ENCODE peak calls at places on chromosomes 11 and 22, in ten cellular contexts. P is GM12865; Q is astrocyte; E is NB4; Z is brain microvascular endothelial cell; K is dorsolateral prefrontal cortex; L is GM23338; V is fibroblast of the aortic adventitia; N is CD8-positive, alpha-beta T cell; Y is SJSA1. G is an unnamed sample.

GRCh38 chr11:100632970-100633452 is 54.1 kb upstream of the ARHGAP42 start:
- DNase-seq in P (no peak), Q (peak), E (no peak), Z (peak), K (peak), L (no peak), V (peak), N (no peak), Y (peak), G (no peak)

GRCh38 chr11:69948256-69949141 is 129.3 kb upstream of the FGF3 start:
- DNase-seq in P (no peak), Q (peak), E (no peak), Z (peak), K (no peak), L (peak), V (peak), N (no peak), Y (peak), G (no peak)

GRCh38 chr11:1440066-1440465 is 46.5 kb downstream of the MOB2 start:
- DNase-seq in P (no peak), Q (no peak), E (no peak), Z (no peak), K (no peak), L (no peak), V (no peak), N (no peak), Y (no peak), G (no peak)

GRCh38 chr11:130897262-130898182 is 18.8 kb downstream of the SNX19 start:
- DNase-seq in P (no peak), Q (peak), E (no peak), Z (peak), K (no peak), L (no peak), V (peak), N (no peak), Y (peak), G (no peak)

GRCh38 chr11:72220696-72221363 is 3.7 kb upstream of the INPPL1 start:
- DNase-seq in P (no peak), Q (no peak), E (no peak), Z (no peak), K (no peak), L (no peak), V (no peak), N (no peak), Y (no peak), G (no peak)

GRCh38 chr22:19723990-19724827 is 870 bp downstream of the GP1BB start:
- DNase-seq in P (peak), Q (peak), E (peak), Z (no peak), K (no peak), L (peak), V (no peak), N (no peak), Y (no peak), G (peak)

GRCh38 chr11:35011944-35012343 is 95.5 kb downstream of the PDHX start:
- DNase-seq in P (peak), Q (no peak), E (no peak), Z (no peak), K (no peak), L (no peak), V (no peak), N (no peak), Y (no peak), G (no peak)

GRCh38 chr11:34653851-34654490 is 33.1 kb downstream of the EHF start:
- DNase-seq in P (no peak), Q (peak), E (peak), Z (peak), K (no peak), L (no peak), V (peak), N (no peak), Y (peak), G (peak)

GRCh38 chr11:69294621-69295078 is 695 bp downstream of the MYEOV start:
- DNase-seq in P (no peak), Q (no peak), E (no peak), Z (no peak), K (peak), L (no peak), V (no peak), N (no peak), Y (no peak), G (no peak)

GRCh38 chr22:38949889-38950405 is 7.5 kb upstream of the APOBEC3A start:
- DNase-seq in P (no peak), Q (no peak), E (no peak), Z (no peak), K (peak), L (no peak), V (no peak), N (no peak), Y (no peak), G (no peak)

GRCh38 chr11:6437993-6438392 is 2.8 kb downstream of the HPX start:
- DNase-seq in P (peak), Q (no peak), E (peak), Z (no peak), K (no peak), L (no peak), V (no peak), N (no peak), Y (no peak), G (no peak)

GRCh38 chr22:43860831-43861230 is 1.5 kb downstream of the SULT4A1 start:
- DNase-seq in P (no peak), Q (no peak), E (no peak), Z (no peak), K (peak), L (no peak), V (no peak), N (no peak), Y (no peak), G (no peak)

GRCh38 chr11:131370090-131370751 is at the start of gene NTM:
- DNase-seq in P (no peak), Q (peak), E (no peak), Z (no peak), K (peak), L (peak), V (peak), N (no peak), Y (no peak), G (no peak)

GRCh38 chr11:12180257-12181205 is 70.1 kb downstream of the MICAL2 start:
- DNase-seq in P (no peak), Q (no peak), E (no peak), Z (peak), K (no peak), L (no peak), V (no peak), N (no peak), Y (peak), G (no peak)

GRCh38 chr11:12184696-12185095 is 74.3 kb downstream of the MICAL2 start:
- DNase-seq in P (no peak), Q (no peak), E (no peak), Z (no peak), K (no peak), L (no peak), V (no peak), N (no peak), Y (no peak), G (no peak)

GRCh38 chr11:12185106-12185690 is 74.8 kb downstream of the MICAL2 start:
- DNase-seq in P (no peak), Q (no peak), E (no peak), Z (no peak), K (no peak), L (no peak), V (no peak), N (no peak), Y (no peak), G (no peak)

GRCh38 chr11:12183827-12184620 is 73.6 kb downstream of the MICAL2 start:
- DNase-seq in P (no peak), Q (no peak), E (no peak), Z (no peak), K (no peak), L (no peak), V (no peak), N (no peak), Y (no peak), G (no peak)

GRCh38 chr11:12182650-12183511 is 72.5 kb downstream of the MICAL2 start:
- DNase-seq in P (no peak), Q (peak), E (peak), Z (peak), K (no peak), L (no peak), V (peak), N (no peak), Y (peak), G (peak)
- H3K4me3 ChIP-seq in P (no peak), Q (no peak), E (no peak), Z (no peak), K (no peak), L (no peak), V (no peak), N (no peak), Y (no peak), G (no peak)

GRCh38 chr22:30289126-30289979 is at the start of gene CASTOR1:
- DNase-seq in P (peak), Q (peak), E (peak), Z (peak), K (peak), L (peak), V (peak), N (peak), Y (peak), G (peak)

GRCh38 chr22:30291334-30291892 is 2.1 kb upstream of the CASTOR1 start:
- DNase-seq in P (no peak), Q (no peak), E (no peak), Z (no peak), K (no peak), L (no peak), V (no peak), N (no peak), Y (no peak), G (no peak)

GRCh38 chr22:30289980-30290313 is 642 bp upstream of the CASTOR1 start:
- DNase-seq in P (no peak), Q (no peak), E (no peak), Z (no peak), K (no peak), L (peak), V (no peak), N (no peak), Y (no peak), G (no peak)

GRCh38 chr22:30290318-30290678 is 993 bp upstream of the CASTOR1 start:
- DNase-seq in P (peak), Q (no peak), E (peak), Z (no peak), K (no peak), L (no peak), V (no peak), N (no peak), Y (no peak), G (no peak)

GRCh38 chr22:30290679-30291333 is 1.5 kb upstream of the CASTOR1 start:
- DNase-seq in P (peak), Q (peak), E (peak), Z (peak), K (peak), L (peak), V (peak), N (no peak), Y (peak), G (peak)
- H3K4me3 ChIP-seq in P (no peak), Q (no peak), E (no peak), Z (no peak), K (no peak), L (peak), V (no peak), N (no peak), Y (no peak), G (no peak)

GRCh38 chr22:37242395-37242918 is 1.6 kb downstream of the RAC2 start:
- DNase-seq in P (peak), Q (no peak), E (peak), Z (peak), K (peak), L (no peak), V (no peak), N (peak), Y (no peak), G (no peak)

GRCh38 chr22:37241351-37242142 is 2.5 kb downstream of the RAC2 start:
- DNase-seq in P (peak), Q (no peak), E (peak), Z (no peak), K (no peak), L (no peak), V (no peak), N (peak), Y (no peak), G (no peak)

GRCh38 chr22:37239336-37240239 is 4.5 kb downstream of the RAC2 start:
- DNase-seq in P (no peak), Q (no peak), E (no peak), Z (no peak), K (no peak), L (no peak), V (no peak), N (no peak), Y (no peak), G (no peak)

GRCh38 chr22:37240941-37241320 is 3.1 kb downstream of the RAC2 start:
- DNase-seq in P (no peak), Q (no peak), E (no peak), Z (no peak), K (no peak), L (no peak), V (no peak), N (peak), Y (no peak), G (no peak)

GRCh38 chr22:37240240-37240940 is 3.7 kb downstream of the RAC2 start:
- DNase-seq in P (no peak), Q (no peak), E (no peak), Z (no peak), K (no peak), L (no peak), V (no peak), N (no peak), Y (no peak), G (no peak)
- H3K4me3 ChIP-seq in P (no peak), Q (no peak), E (no peak), Z (no peak), K (no peak), L (no peak), V (no peak), N (peak), Y (no peak), G (no peak)

DNA sequence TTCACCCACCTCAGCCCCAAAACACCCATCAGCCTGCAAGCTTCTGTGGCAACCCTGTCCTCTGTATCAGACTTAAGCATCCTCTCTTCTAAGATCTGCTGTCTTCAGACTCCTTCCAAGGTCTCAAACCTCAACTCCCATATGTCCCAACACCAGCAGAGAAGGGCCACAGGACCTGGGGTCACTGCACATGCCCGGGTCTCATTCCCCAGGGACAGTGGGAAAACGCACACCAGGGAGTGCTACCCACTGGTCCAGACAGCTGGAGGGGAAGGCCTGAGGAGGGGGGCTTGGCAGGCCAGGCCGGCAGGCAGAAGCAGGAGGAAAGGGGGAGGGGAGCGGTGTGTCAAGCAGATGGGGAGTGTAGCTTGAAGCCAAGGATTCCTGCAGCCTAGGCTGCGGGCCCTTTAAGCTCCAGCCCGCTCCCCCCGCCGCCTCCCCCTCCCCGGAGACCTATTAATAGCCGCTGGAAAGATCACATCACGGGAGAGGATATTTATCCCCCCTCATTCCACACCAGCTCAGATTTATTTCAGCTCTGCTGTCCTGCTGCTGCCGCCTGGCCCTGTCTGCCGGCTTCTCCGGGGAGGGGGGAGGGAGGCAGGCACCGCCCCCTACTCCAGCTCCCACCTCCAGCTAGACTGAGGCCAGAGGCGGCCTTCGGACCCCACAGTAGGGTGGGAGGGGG is 16.7 kb downstream of the BCL9L start:
- DNase-seq in P (no peak), Q (peak), E (no peak), Z (peak), K (peak), L (peak), V (peak), N (no peak), Y (peak), G (peak)
- H3K4me3 ChIP-seq in P (no peak), Q (peak), E (no peak), Z (peak), K (peak), L (peak), V (peak), N (peak), Y (peak), G (no peak)

GRCh38 chr11:118277312-118277711 is 13.2 kb upstream of the MPZL2 start:
- DNase-seq in P (peak), Q (peak), E (peak), Z (no peak), K (no peak), L (peak), V (peak), N (no peak), Y (no peak), G (no peak)

GRCh38 chr11:118274184-118274583 is 10.1 kb upstream of the MPZL2 start:
- DNase-seq in P (no peak), Q (peak), E (no peak), Z (no peak), K (no peak), L (no peak), V (no peak), N (no peak), Y (no peak), G (no peak)

GRCh38 chr11:118275184-118275583 is 11.1 kb upstream of the MPZL2 start:
- DNase-seq in P (no peak), Q (peak), E (no peak), Z (no peak), K (no peak), L (no peak), V (peak), N (no peak), Y (no peak), G (no peak)

GRCh38 chr11:118272001-118272400 is 7.9 kb upstream of the MPZL2 start:
- DNase-seq in P (no peak), Q (no peak), E (no peak), Z (no peak), K (no peak), L (no peak), V (no peak), N (no peak), Y (no peak), G (no peak)

GRCh38 chr11:118276422-118276821 is 12.3 kb upstream of the MPZL2 start:
- DNase-seq in P (no peak), Q (no peak), E (no peak), Z (no peak), K (no peak), L (no peak), V (no peak), N (no peak), Y (no peak), G (no peak)
- H3K4me3 ChIP-seq in P (no peak), Q (no peak), E (no peak), Z (no peak), K (no peak), L (no peak), V (no peak), N (no peak), Y (no peak), G (no peak)

GRCh38 chr11:20132667-20133039 is 27.6 kb downstream of the DBX1 start:
- DNase-seq in P (no peak), Q (no peak), E (no peak), Z (no peak), K (no peak), L (no peak), V (no peak), N (no peak), Y (no peak), G (no peak)

GRCh38 chr11:20126724-20127123 is 33.6 kb downstream of the DBX1 start:
- DNase-seq in P (no peak), Q (peak), E (no peak), Z (no peak), K (no peak), L (no peak), V (peak), N (no peak), Y (no peak), G (no peak)

GRCh38 chr11:20127671-20128527 is 32.4 kb downstream of the DBX1 start:
- DNase-seq in P (peak), Q (peak), E (peak), Z (peak), K (peak), L (peak), V (peak), N (peak), Y (peak), G (peak)

GRCh38 chr11:20134991-20135736 is 25.1 kb downstream of the DBX1 start:
- DNase-seq in P (no peak), Q (no peak), E (no peak), Z (no peak), K (no peak), L (no peak), V (no peak), N (no peak), Y (no peak), G (no peak)

GRCh38 chr11:20131744-20132666 is 28.3 kb downstream of the DBX1 start:
- DNase-seq in P (peak), Q (peak), E (peak), Z (peak), K (peak), L (peak), V (peak), N (peak), Y (no peak), G (peak)
- H3K4me3 ChIP-seq in P (no peak), Q (peak), E (no peak), Z (peak), K (peak), L (peak), V (peak), N (peak), Y (no peak), G (peak)

GRCh38 chr22:22914726-22915669 is 27.4 kb downstream of the IGLL5 start:
- DNase-seq in P (no peak), Q (no peak), E (no peak), Z (no peak), K (no peak), L (no peak), V (no peak), N (no peak), Y (no peak), G (no peak)
- H3K4me3 ChIP-seq in P (no peak), Q (no peak), E (no peak), Z (no peak), K (no peak), L (no peak), V (no peak), N (no peak), Y (no peak), G (no peak)

DNA sequence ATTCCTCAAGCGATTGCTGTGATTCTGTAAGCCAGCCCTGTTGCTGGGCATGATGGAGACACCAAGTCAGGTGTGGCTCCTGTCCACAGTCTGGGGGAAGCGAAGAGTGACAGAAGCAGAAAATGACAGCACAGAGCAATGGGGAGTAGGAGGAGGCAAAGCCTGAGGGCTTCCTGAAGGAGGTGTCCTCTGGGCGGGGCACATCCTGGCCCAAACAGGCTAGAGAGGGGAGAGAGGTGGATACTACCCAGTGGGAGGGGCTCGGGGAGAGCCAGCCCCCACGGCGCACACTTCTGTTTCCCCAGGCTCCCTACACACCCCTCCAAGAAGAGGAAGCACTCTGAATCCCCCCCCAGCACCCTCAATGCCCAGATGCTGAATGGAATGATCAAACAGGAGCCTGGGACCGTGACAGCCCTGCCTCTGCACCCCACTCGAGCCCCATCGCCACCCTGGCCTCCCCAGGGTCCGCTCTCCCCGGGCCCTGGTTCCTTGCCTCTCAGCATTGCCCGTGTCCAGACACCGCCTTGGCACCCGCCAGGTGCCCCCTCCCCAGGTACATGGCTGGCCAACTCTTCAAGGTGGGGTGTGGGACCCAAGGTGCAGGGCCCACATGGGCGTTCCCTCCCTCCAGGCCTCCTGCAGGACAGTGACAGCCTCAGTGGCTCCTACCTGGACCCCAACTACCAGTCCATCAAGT is 18.9 kb downstream of the MYRF start:
- DNase-seq in P (no peak), Q (no peak), E (peak), Z (no peak), K (no peak), L (no peak), V (no peak), N (no peak), Y (no peak), G (no peak)
- H3K4me3 ChIP-seq in P (no peak), Q (no peak), E (no peak), Z (no peak), K (no peak), L (no peak), V (no peak), N (no peak), Y (no peak), G (no peak)